ENCODE peak calls at places on chromosome 6, in ten cellular contexts. B is mucosa of gallbladder, T is GM23338, P is dermis microvascular lymphatic vessel endothelial cell, L is fibroblast of mammary gland, N is memory B cell, I is EH, A is right cardiac atrium, V is GM23248, J is esophagus squamous epithelium. M is an unnamed sample.

GRCh38 chr6:33683576-33684427 is 27.7 kb downstream of the UQCC2 start:
- DNase-seq in B (no peak), T (no peak), P (no peak), L (no peak), N (no peak), I (no peak), A (no peak), V (no peak), J (no peak), M (no peak)

GRCh38 chr6:2749972-2750600 is 636 bp downstream of the MYLK4 start:
- DNase-seq in B (peak; percentile 61), T (peak; percentile 71), P (no peak), L (peak; percentile 61), N (peak; percentile 71), I (peak; percentile 62), A (peak; percentile 70), V (peak; percentile 61), J (no peak), M (peak; percentile 64)

GRCh38 chr6:76120302-76120701 is 47.8 kb upstream of the IMPG1 start:
- DNase-seq in B (no peak), T (peak; percentile 77), P (no peak), L (no peak), N (no peak), I (no peak), A (no peak), V (no peak), J (no peak), M (no peak)

GRCh38 chr6:62746161-62746560 is 460.1 kb upstream of the KHDRBS2 start:
- DNase-seq in B (no peak), T (no peak), P (no peak), L (no peak), N (no peak), I (no peak), A (no peak), V (no peak), J (no peak), M (no peak)

GRCh38 chr6:41683460-41684310 is 45.4 kb downstream of the MDFI start:
- DNase-seq in B (peak; percentile 77), T (peak; percentile 86), P (peak; percentile 36), L (peak; percentile 62), N (peak; percentile 88), I (peak; percentile 70), A (peak; percentile 94), V (peak; percentile 91), J (no peak), M (peak; percentile 66)

GRCh38 chr6:168071620-168072019 is 7.4 kb downstream of the FRMD1 start:
- DNase-seq in B (no peak), T (peak; percentile 74), P (no peak), L (no peak), N (no peak), I (no peak), A (no peak), V (no peak), J (no peak), M (no peak)

GRCh38 chr6:14273196-14273595 is 155.6 kb downstream of the CD83 start:
- DNase-seq in B (no peak), T (peak; percentile 76), P (no peak), L (no peak), N (no peak), I (no peak), A (no peak), V (no peak), J (no peak), M (no peak)

GRCh38 chr6:14130431-14131075 is 13.0 kb downstream of the CD83 start:
- DNase-seq in B (no peak), T (no peak), P (no peak), L (no peak), N (no peak), I (no peak), A (no peak), V (peak; percentile 27), J (no peak), M (no peak)

GRCh38 chr6:134875367-134875766 is 74.5 kb downstream of the ALDH8A1 start:
- DNase-seq in B (no peak), T (no peak), P (no peak), L (peak; percentile 74), N (no peak), I (peak; percentile 12), A (no peak), V (no peak), J (no peak), M (no peak)

GRCh38 chr6:38587766-38588362 is 51.9 kb downstream of the BTBD9 start:
- DNase-seq in B (no peak), T (no peak), P (no peak), L (no peak), N (no peak), I (no peak), A (no peak), V (no peak), J (no peak), M (no peak)

GRCh38 chr6:28531479-28532128 is 5.9 kb downstream of the GPX5 start:
- DNase-seq in B (no peak), T (peak; percentile 85), P (no peak), L (peak; percentile 16), N (no peak), I (no peak), A (no peak), V (no peak), J (no peak), M (no peak)

GRCh38 chr6:2875840-2876207 is 27.3 kb downstream of the SERPINB9 start:
- DNase-seq in B (no peak), T (peak; percentile 70), P (no peak), L (no peak), N (no peak), I (no peak), A (peak; percentile 76), V (peak; percentile 42), J (no peak), M (peak; percentile 43)

GRCh38 chr6:16783485-16783884 is 22.2 kb upstream of the ATXN1 start:
- DNase-seq in B (no peak), T (no peak), P (no peak), L (peak; percentile 34), N (no peak), I (no peak), A (no peak), V (no peak), J (no peak), M (no peak)

GRCh38 chr6:128039542-128039941 is 138.7 kb upstream of the THEMIS start:
- DNase-seq in B (no peak), T (no peak), P (no peak), L (no peak), N (no peak), I (no peak), A (no peak), V (no peak), J (no peak), M (no peak)